ENCODE peak calls at places on chromosomes 4 and X, in five cellular contexts. I, M, O, V and H are unnamed samples. For H3K4me1, the result is how much of the 10 kb centered on the place peaks cover.

GRCh38 chr4:7332216-7333023 is 102.3 kb downstream of the PSAPL1 start:
- DNase-seq in I (no peak), M (no peak), O (no peak), V (no peak), H (no peak)

GRCh38 chr4:184384056-184384809 is 90.1 kb downstream of the IRF2 start:
- DNase-seq in I (peak), M (no peak), O (no peak), V (no peak), H (peak)

GRCh38 chr4:9962611-9963314 is 58.5 kb downstream of the SLC2A9 start:
- DNase-seq in I (no peak), M (no peak), O (no peak), V (no peak), H (no peak)

GRCh38 chr4:168710353-168710946 is 213.6 kb downstream of the PALLD start:
- DNase-seq in I (peak), M (peak), O (no peak), V (no peak), H (peak)

GRCh38 chr4:4735870-4736269 is 123.6 kb upstream of the MSX1 start:
- DNase-seq in I (no peak), M (no peak), O (no peak), V (no peak), H (no peak)

GRCh38 chrX:20454117-20454516 is 187.4 kb upstream of the RPS6KA3 start:
- DNase-seq in I (no peak), M (no peak), O (no peak), V (no peak), H (no peak)

GRCh38 chr4:77007358-77008230 is 58.0 kb downstream of the SEPTIN11 start:
- DNase-seq in I (no peak), M (no peak), O (no peak), V (no peak), H (no peak)

GRCh38 chrX:13087322-13088154 is 43.1 kb upstream of the FAM9C start:
- DNase-seq in I (no peak), M (no peak), O (no peak), V (no peak), H (no peak)

GRCh38 chr4:72031868-72032619 is at the start of gene NPFFR2:
- DNase-seq in I (no peak), M (no peak), O (peak), V (no peak), H (no peak)

GRCh38 chrX:107619836-107620235 is 8.5 kb upstream of the PRPS1 start:
- DNase-seq in I (peak), M (no peak), O (no peak), V (no peak), H (no peak)

GRCh38 chr4:89549907-89550306 is 242.3 kb upstream of the GPRIN3 start:
- DNase-seq in I (no peak), M (no peak), O (no peak), V (no peak), H (no peak)

GRCh38 chr4:177227636-177228035 is 82.0 kb upstream of the NEIL3 start:
- DNase-seq in I (no peak), M (no peak), O (no peak), V (no peak), H (no peak)

GRCh38 chrX:85994228-85994627 is 53.1 kb downstream of the CHM start:
- DNase-seq in I (peak), M (no peak), O (no peak), V (no peak), H (no peak)

GRCh38 chr4:147335183-147335582 is 145.7 kb upstream of the EDNRA start:
- DNase-seq in I (no peak), M (no peak), O (no peak), V (no peak), H (no peak)

GRCh38 chrX:41785685-41786084 is 61.7 kb downstream of the GPR82 start:
- DNase-seq in I (no peak), M (no peak), O (no peak), V (no peak), H (no peak)

GRCh38 chr4:118765399-118765798 is 70.5 kb downstream of the SEC24D start:
- DNase-seq in I (no peak), M (peak), O (no peak), V (peak), H (peak)

GRCh38 chrX:15468036-15468435 is 25.1 kb downstream of the PIR start:
- DNase-seq in I (no peak), M (no peak), O (no peak), V (no peak), H (no peak)

GRCh38 chr4:3291969-3292570 is 751 bp upstream of the RGS12 start:
- DNase-seq in I (peak), M (peak), O (no peak), V (peak), H (no peak)

GRCh38 chr4:110480031-110480549 is 4.1 kb downstream of the ENPEP start:
- DNase-seq in I (no peak), M (no peak), O (no peak), V (no peak), H (no peak)

GRCh38 chrX:42466706-42467105 is 311.3 kb downstream of the PPP1R2C start:
- DNase-seq in I (no peak), M (no peak), O (no peak), V (no peak), H (no peak)

GRCh38 chr4:86935499-86935832 is 655 bp downstream of the AFF1 start:
- DNase-seq in I (no peak), M (no peak), O (no peak), V (no peak), H (no peak)

GRCh38 chr4:40621592-40622512 is 7.8 kb downstream of the RBM47 start:
- DNase-seq in I (peak), M (peak), O (peak), V (no peak), H (peak)
- TF ChIP-seq SIN3A in I (no peak), M (peak), O (no peak), V (no peak), H (no peak)

DNA sequence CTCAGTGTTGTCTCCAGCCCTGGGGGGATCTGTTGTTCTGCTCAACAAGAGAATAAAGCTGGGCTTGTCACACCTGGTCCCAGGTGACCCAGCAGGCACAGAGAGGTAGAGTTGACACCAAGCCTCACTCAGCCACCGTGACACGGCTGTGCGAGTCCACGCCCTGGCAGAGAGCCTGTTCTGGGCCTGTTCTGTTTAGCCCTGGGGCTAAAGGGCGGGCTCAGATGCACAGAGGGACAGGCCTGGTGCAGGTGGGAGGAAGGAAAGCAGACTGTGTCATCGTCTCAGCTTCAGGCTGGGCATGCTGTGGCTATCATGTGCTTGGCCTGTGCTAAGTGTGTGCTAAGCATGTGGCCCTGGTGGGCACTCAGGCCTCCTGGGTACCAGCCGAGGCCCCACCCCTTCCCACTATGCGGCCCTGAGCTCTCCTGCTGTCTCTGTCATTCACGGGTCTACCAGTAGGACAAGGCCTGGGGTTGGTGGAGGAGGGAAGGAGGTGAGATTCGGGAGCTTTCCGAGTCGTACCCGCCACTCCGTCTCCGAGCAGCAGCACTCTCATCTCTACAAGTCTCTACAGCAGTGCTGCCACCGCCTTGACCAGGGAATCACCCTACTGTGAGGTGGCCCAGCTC is 10.8 kb downstream of the WFS1 start:
- DNase-seq in I (no peak), M (no peak), O (no peak), V (no peak), H (no peak)
- H3K4me1 ChIP-seq in I (under half), M (under half), O (under half), V (under half), H (under half)

DNA sequence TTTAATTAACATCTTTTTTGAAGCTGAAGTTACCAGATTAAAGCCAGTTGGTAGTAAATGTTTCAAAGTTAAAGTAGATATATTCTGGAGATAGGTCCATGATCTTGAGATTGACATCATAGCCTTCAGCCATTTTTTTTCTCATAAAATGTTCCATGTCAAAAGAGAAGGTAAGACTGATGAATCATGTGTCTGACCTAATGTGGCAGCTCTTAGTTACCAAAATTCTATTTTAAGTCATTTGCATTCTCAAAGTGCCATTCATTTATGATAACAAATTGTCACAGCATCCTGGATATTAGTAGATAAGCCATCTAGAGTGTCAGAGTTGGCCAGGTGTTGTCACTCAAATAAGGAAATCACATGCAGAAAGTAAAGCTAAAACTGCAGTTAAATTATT is 65.8 kb upstream of the ADAD1 start:
- DNase-seq in I (no peak), M (no peak), O (no peak), V (no peak), H (no peak)
- TF ChIP-seq SIN3A in I (no peak), M (no peak), O (no peak), V (no peak), H (no peak)

GRCh38 chr4:53963786-53964185 is 100.6 kb downstream of the CHIC2 start:
- DNase-seq in I (no peak), M (no peak), O (no peak), V (no peak), H (no peak)
- H3K4me1 ChIP-seq in I (under half), M (under half), O (under half), V (under half), H (under half)

DNA sequence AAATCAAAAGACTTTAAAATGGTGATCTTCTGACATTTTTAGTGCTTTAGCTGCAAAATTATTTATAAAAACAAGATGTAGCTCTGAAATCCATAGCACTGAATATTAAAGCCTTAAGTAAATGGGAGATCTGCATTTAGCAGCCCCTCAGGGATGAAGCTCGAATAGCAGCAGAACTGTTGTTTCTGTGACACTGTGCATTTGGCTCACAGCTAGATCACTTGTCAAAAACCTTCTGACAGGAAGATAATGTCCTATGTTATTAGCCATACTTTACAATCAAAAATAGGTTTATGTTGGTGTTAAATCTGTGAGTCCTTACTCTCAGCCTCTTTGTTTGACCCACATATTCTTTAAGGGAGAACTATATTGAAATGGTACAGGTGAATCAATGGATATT is 14.1 kb upstream of the PYURF start:
- DNase-seq in I (no peak), M (no peak), O (no peak), V (no peak), H (no peak)
- TF ChIP-seq SIN3A in I (no peak), M (no peak), O (no peak), V (no peak), H (no peak)